ENCODE peak calls at places on chromosomes 3 and 15, in four cellular contexts. One of them, this sample, is unnamed.

GRCh38 chr15:99568548-99569352 is 3.0 kb downstream of the MEF2A start:
- DNase-seq in NT2/D1: no peak
- DNase-seq in adrenal gland: no peak
- DNase-seq in fibroblast of lung: peak; percentile 70
- DNase-seq in this sample: no peak

GRCh38 chr3:139937674-139938279 is 2.8 kb downstream of the CLSTN2 start:
- DNase-seq in fibroblast of lung: peak; percentile 22
- DNase-seq in NT2/D1: no peak
- DNase-seq in adrenal gland: peak; percentile 55
- DNase-seq in this sample: peak; percentile 31

GRCh38 chr15:66830358-66830757 is 128.3 kb downstream of the SMAD6 start:
- DNase-seq in fibroblast of lung: peak; percentile 61
- DNase-seq in adrenal gland: peak; percentile 57
- DNase-seq in NT2/D1: no peak
- DNase-seq in this sample: no peak

GRCh38 chr15:62868507-62868906 is 174.0 kb upstream of the TPM1 start:
- DNase-seq in fibroblast of lung: no peak
- DNase-seq in NT2/D1: no peak
- DNase-seq in adrenal gland: no peak
- DNase-seq in this sample: no peak

GRCh38 chr3:110955301-110955880 is 116.2 kb upstream of the NECTIN3 start:
- DNase-seq in fibroblast of lung: peak; percentile 33
- DNase-seq in NT2/D1: no peak
- DNase-seq in adrenal gland: no peak
- DNase-seq in this sample: no peak

GRCh38 chr15:69469467-69470191 is 17.0 kb downstream of the RPLP1 start:
- DNase-seq in fibroblast of lung: peak; percentile 65
- DNase-seq in adrenal gland: no peak
- DNase-seq in NT2/D1: no peak
- DNase-seq in this sample: no peak

GRCh38 chr3:99731499-99731898 is 86.2 kb upstream of the CMSS1 start:
- DNase-seq in adrenal gland: no peak
- DNase-seq in fibroblast of lung: no peak
- DNase-seq in NT2/D1: no peak
- DNase-seq in this sample: no peak

GRCh38 chr3:9769426-9770275 is at the start of gene CAMK1:
- DNase-seq in NT2/D1: no peak
- DNase-seq in adrenal gland: peak; percentile 90
- DNase-seq in fibroblast of lung: peak; percentile 69
- DNase-seq in this sample: no peak

GRCh38 chr3:105521803-105522202 is 155.1 kb downstream of the ALCAM start:
- DNase-seq in fibroblast of lung: no peak
- DNase-seq in NT2/D1: no peak
- DNase-seq in adrenal gland: no peak
- DNase-seq in this sample: no peak

GRCh38 chr15:51879555-51879954 is 50.1 kb downstream of the TMOD3 start:
- DNase-seq in NT2/D1: no peak
- DNase-seq in fibroblast of lung: peak; percentile 81
- DNase-seq in adrenal gland: no peak
- DNase-seq in this sample: no peak

GRCh38 chr3:178059124-178059523 is 477.1 kb upstream of the KCNMB2 start:
- DNase-seq in fibroblast of lung: no peak
- DNase-seq in adrenal gland: no peak
- DNase-seq in NT2/D1: no peak
- DNase-seq in this sample: no peak

GRCh38 chr3:39971450-39972081 is 162.2 kb downstream of the MYRIP start:
- DNase-seq in fibroblast of lung: no peak
- DNase-seq in NT2/D1: no peak
- DNase-seq in adrenal gland: no peak
- DNase-seq in this sample: no peak

GRCh38 chr15:98807262-98807661 is 158.9 kb downstream of the IGF1R start:
- DNase-seq in adrenal gland: no peak
- DNase-seq in fibroblast of lung: peak; percentile 80
- DNase-seq in NT2/D1: no peak
- DNase-seq in this sample: no peak

GRCh38 chr15:98923159-98923558 is 84.4 kb downstream of the PGPEP1L start:
- DNase-seq in NT2/D1: no peak
- DNase-seq in adrenal gland: peak; percentile 65
- DNase-seq in fibroblast of lung: no peak
- DNase-seq in this sample: no peak

GRCh38 chr3:54819926-54820325 is 107.9 kb downstream of the LRTM1 start:
- DNase-seq in adrenal gland: no peak
- DNase-seq in fibroblast of lung: peak; percentile 21
- DNase-seq in NT2/D1: no peak
- DNase-seq in this sample: no peak

GRCh38 chr3:54951405-54951804 is 23.5 kb upstream of the LRTM1 start:
- DNase-seq in NT2/D1: no peak
- DNase-seq in fibroblast of lung: peak; percentile 93
- DNase-seq in adrenal gland: peak; percentile 87
- DNase-seq in this sample: peak; percentile 13

GRCh38 chr15:77907824-77908751 is 169.4 kb downstream of the TBC1D2B start:
- DNase-seq in adrenal gland: peak; percentile 43
- DNase-seq in NT2/D1: peak; percentile 84
- DNase-seq in fibroblast of lung: peak; percentile 64
- DNase-seq in this sample: peak; percentile 96

GRCh38 chr15:51782357-51782896 is 31.0 kb downstream of the TMOD2 start:
- DNase-seq in fibroblast of lung: no peak
- DNase-seq in adrenal gland: no peak
- DNase-seq in NT2/D1: no peak
- DNase-seq in this sample: no peak

GRCh38 chr3:12222765-12223485 is 64.2 kb upstream of the TIMP4 start:
- DNase-seq in adrenal gland: no peak
- DNase-seq in fibroblast of lung: peak; percentile 72
- DNase-seq in NT2/D1: no peak
- DNase-seq in this sample: no peak

GRCh38 chr3:194485876-194486539 is 794 bp downstream of the ATP13A3 start:
- DNase-seq in fibroblast of lung: peak; percentile 46
- DNase-seq in adrenal gland: peak; percentile 40
- DNase-seq in NT2/D1: no peak
- DNase-seq in this sample: peak; percentile 34

GRCh38 chr15:93047621-93048425 is 41.2 kb downstream of the RGMA start:
- DNase-seq in adrenal gland: no peak
- DNase-seq in fibroblast of lung: no peak
- DNase-seq in NT2/D1: no peak
- DNase-seq in this sample: no peak

GRCh38 chr15:92118162-92118935 is 264.8 kb downstream of the SLCO3A1 start:
- DNase-seq in adrenal gland: no peak
- DNase-seq in fibroblast of lung: peak; percentile 60
- DNase-seq in NT2/D1: peak; percentile 61
- DNase-seq in this sample: peak; percentile 87

GRCh38 chr3:52327486-52328290 is 11.6 kb downstream of the DNAH1 start:
- DNase-seq in fibroblast of lung: no peak
- DNase-seq in NT2/D1: no peak
- DNase-seq in adrenal gland: no peak
- DNase-seq in this sample: no peak

GRCh38 chr15:78000089-78000926 is 77.2 kb downstream of the TBC1D2B start:
- DNase-seq in adrenal gland: peak; percentile 91
- DNase-seq in fibroblast of lung: peak; percentile 51
- DNase-seq in NT2/D1: peak; percentile 73
- DNase-seq in this sample: peak; percentile 94

GRCh38 chr3:107877936-107878335 is 212.9 kb downstream of the CD47 start:
- DNase-seq in adrenal gland: no peak
- DNase-seq in fibroblast of lung: no peak
- DNase-seq in NT2/D1: no peak
- DNase-seq in this sample: no peak

GRCh38 chr15:98792117-98792516 is 143.8 kb downstream of the IGF1R start:
- DNase-seq in adrenal gland: no peak
- DNase-seq in fibroblast of lung: no peak
- DNase-seq in NT2/D1: no peak
- DNase-seq in this sample: no peak

GRCh38 chr3:66023728-66024390 is 14.9 kb downstream of the MAGI1 start:
- DNase-seq in adrenal gland: no peak
- DNase-seq in fibroblast of lung: no peak
- DNase-seq in NT2/D1: no peak
- DNase-seq in this sample: no peak

GRCh38 chr3:66018047-66019033 is 20.4 kb downstream of the MAGI1 start:
- DNase-seq in adrenal gland: no peak
- DNase-seq in fibroblast of lung: no peak
- DNase-seq in NT2/D1: no peak
- DNase-seq in this sample: no peak

GRCh38 chr3:66019896-66020295 is 18.8 kb downstream of the MAGI1 start:
- DNase-seq in NT2/D1: no peak
- DNase-seq in adrenal gland: no peak
- DNase-seq in fibroblast of lung: no peak
- DNase-seq in this sample: no peak

GRCh38 chr3:66023254-66023653 is 15.5 kb downstream of the MAGI1 start:
- DNase-seq in fibroblast of lung: no peak
- DNase-seq in adrenal gland: no peak
- DNase-seq in NT2/D1: no peak
- DNase-seq in this sample: no peak

GRCh38 chr3:66021731-66022131 is 17.0 kb downstream of the MAGI1 start:
- DNase-seq in adrenal gland: peak; percentile 16
- DNase-seq in NT2/D1: no peak
- DNase-seq in fibroblast of lung: peak; percentile 55
- DNase-seq in this sample: no peak
- H3K4me3 ChIP-seq in adrenal gland: no peak overlapping the region
- H3K4me3 ChIP-seq in NT2/D1: no peak overlapping the region
- H3K4me3 ChIP-seq in fibroblast of lung: no peak overlapping the region
- H3K4me3 ChIP-seq in this sample: no peak overlapping the region

GRCh38 chr3:38646062-38646461 is 3.4 kb downstream of the SCN5A start:
- DNase-seq in fibroblast of lung: no peak
- DNase-seq in NT2/D1: no peak
- DNase-seq in adrenal gland: no peak
- DNase-seq in this sample: peak; percentile 1
- H3K27me3 ChIP-seq in fibroblast of lung: peaks cover 12% of the 10 kb centered on the region
- H3K27me3 ChIP-seq in NT2/D1: peaks cover 39% of the 10 kb centered on the region
- H3K27me3 ChIP-seq in adrenal gland: peaks cover 22% of the 10 kb centered on the region
- H3K27me3 ChIP-seq in this sample: no peaks in the 10 kb centered on the region

GRCh38 chr15:101168898-101169297 is 83.0 kb downstream of the CHSY1 start:
- DNase-seq in adrenal gland: no peak
- DNase-seq in NT2/D1: no peak
- DNase-seq in fibroblast of lung: no peak
- DNase-seq in this sample: no peak
- H3K4me3 ChIP-seq in adrenal gland: no peak overlapping the region
- H3K4me3 ChIP-seq in NT2/D1: no peak overlapping the region
- H3K4me3 ChIP-seq in fibroblast of lung: no peak overlapping the region
- H3K4me3 ChIP-seq in this sample: no peak overlapping the region

GRCh38 chr15:74422723-74423442 is 10.9 kb downstream of the SEMA7A start:
- DNase-seq in fibroblast of lung: peak; percentile 77
- DNase-seq in adrenal gland: no peak
- DNase-seq in NT2/D1: peak; percentile 43
- DNase-seq in this sample: no peak
- H3K27me3 ChIP-seq in fibroblast of lung: no peaks in the 10 kb centered on the region
- H3K27me3 ChIP-seq in adrenal gland: no peaks in the 10 kb centered on the region
- H3K27me3 ChIP-seq in NT2/D1: no peaks in the 10 kb centered on the region
- H3K27me3 ChIP-seq in this sample: no peaks in the 10 kb centered on the region

DNA sequence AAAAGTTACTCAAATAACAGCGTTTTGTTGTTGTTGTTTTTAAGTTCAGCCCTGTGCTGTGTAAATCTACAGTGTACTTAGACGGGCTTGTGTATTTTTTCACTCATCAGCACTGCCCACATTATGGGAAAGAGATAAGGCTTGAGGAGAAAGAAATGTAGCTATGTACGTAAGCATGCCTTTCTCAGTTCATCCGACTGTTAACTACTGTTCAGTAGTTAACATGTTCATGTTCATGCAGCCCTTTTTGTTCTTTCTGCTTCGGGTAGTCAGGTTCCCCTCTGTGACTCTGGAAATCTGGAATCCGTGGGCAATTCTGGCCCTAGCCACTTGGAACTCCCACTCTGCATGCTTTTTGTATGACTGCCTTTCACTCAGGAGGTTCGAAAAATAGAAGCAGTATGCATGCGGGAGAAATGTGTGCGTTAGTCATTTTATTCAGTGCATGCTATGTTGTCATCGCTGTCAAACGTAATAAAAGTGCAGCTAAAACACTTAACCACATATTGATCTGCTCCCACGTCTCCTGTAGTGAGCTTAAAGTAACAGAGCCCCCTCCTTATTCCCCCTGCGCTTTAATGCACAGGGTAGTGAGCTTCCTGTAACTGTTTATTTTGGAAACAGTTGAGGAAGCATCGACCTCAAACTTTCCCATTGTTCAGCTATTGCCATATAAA is 283.1 kb upstream of the NR2F2 start:
- DNase-seq in adrenal gland: no peak
- DNase-seq in fibroblast of lung: peak; percentile 96
- DNase-seq in NT2/D1: no peak
- DNase-seq in this sample: no peak
- H3K4me3 ChIP-seq in adrenal gland: no peak overlapping the region
- H3K4me3 ChIP-seq in fibroblast of lung: peak overlapping the region; percentile 38
- H3K4me3 ChIP-seq in NT2/D1: no peak overlapping the region
- H3K4me3 ChIP-seq in this sample: no peak overlapping the region

DNA sequence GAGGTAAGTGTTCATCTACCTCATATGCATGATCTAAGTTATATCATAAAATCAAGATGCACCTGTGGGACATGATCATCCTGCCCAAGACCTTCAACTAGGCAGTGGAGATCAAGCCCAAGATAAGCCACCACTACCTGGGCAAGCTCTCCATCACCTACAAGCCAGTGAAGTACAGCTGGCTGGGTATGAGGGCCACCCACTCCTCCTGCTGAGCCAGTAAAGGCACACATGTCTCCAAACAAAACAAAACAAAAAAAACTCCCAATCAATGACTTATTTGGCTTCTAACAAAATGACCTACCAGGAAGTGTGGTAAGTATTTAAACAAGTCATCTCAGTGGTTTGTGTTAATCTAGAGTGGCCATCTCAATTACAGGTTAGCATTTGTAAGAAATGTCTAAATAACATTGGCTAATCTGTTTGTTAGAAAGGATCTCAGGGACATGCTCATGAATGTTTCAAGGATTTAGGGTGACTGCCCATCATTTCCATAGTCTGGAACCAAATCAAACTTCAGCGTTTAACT is 3.1 kb downstream of the PAQR9 start:
- DNase-seq in NT2/D1: no peak
- DNase-seq in fibroblast of lung: no peak
- DNase-seq in adrenal gland: no peak
- DNase-seq in this sample: no peak
- H3K27me3 ChIP-seq in NT2/D1: peaks cover 27% of the 10 kb centered on the region
- H3K27me3 ChIP-seq in fibroblast of lung: peaks cover 17% of the 10 kb centered on the region
- H3K27me3 ChIP-seq in adrenal gland: peaks cover 19% of the 10 kb centered on the region
- H3K27me3 ChIP-seq in this sample: peaks cover 3% of the 10 kb centered on the region

This sample was measured in HAP-1.